ENCODE peak calls at places on chromosomes 3 and 15, in seven cellular contexts. U, P, Y, B, G, W and A are unnamed samples.

GRCh38 chr15:92158426-92158825 is 235.3 kb upstream of the ST8SIA2 start:
- DNase-seq in U (no peak), P (no peak), Y (peak; percentile 83), B (no peak), G (peak; percentile 75), W (peak; percentile 6), A (no peak)

GRCh38 chr3:113575191-113575590 is 42.8 kb downstream of the SIDT1 start:
- DNase-seq in U (no peak), P (peak; percentile 28), Y (no peak), B (no peak), G (no peak), W (no peak), A (no peak)

GRCh38 chr3:197417896-197418618 is 119.6 kb upstream of the DLG1 start:
- DNase-seq in U (no peak), P (no peak), Y (no peak), B (no peak), G (no peak), W (no peak), A (no peak)

GRCh38 chr15:41656188-41656587 is 4.0 kb upstream of the MGA start:
- DNase-seq in U (no peak), P (no peak), Y (no peak), B (no peak), G (no peak), W (no peak), A (no peak)

GRCh38 chr15:39232512-39232911 is 348.4 kb upstream of the THBS1 start:
- DNase-seq in U (no peak), P (no peak), Y (no peak), B (no peak), G (no peak), W (no peak), A (no peak)

GRCh38 chr15:70502576-70502975 is 260.8 kb downstream of the UACA start:
- DNase-seq in U (no peak), P (no peak), Y (no peak), B (no peak), G (no peak), W (no peak), A (no peak)

GRCh38 chr3:137761099-137761562 is 3.0 kb upstream of the SOX14 start:
- DNase-seq in U (no peak), P (no peak), Y (no peak), B (no peak), G (no peak), W (no peak), A (no peak)

GRCh38 chr3:105429034-105429762 is 62.5 kb downstream of the ALCAM start:
- DNase-seq in U (no peak), P (no peak), Y (no peak), B (no peak), G (no peak), W (no peak), A (no peak)

GRCh38 chr3:18071833-18072232 is 329.4 kb upstream of the TBC1D5 start:
- DNase-seq in U (no peak), P (no peak), Y (no peak), B (no peak), G (no peak), W (no peak), A (no peak)

GRCh38 chr15:31049682-31050606 is 51.6 kb downstream of the TRPM1 start:
- DNase-seq in U (no peak), P (no peak), Y (no peak), B (no peak), G (no peak), W (no peak), A (no peak)

GRCh38 chr15:40763801-40764765 is at the start of gene GCHFR:
- DNase-seq in U (no peak), P (peak; percentile 57), Y (peak; percentile 85), B (peak; percentile 73), G (peak; percentile 79), W (peak; percentile 35), A (peak; percentile 45)

GRCh38 chr3:14297305-14297704 is 105.1 kb upstream of the SLC6A6 start:
- DNase-seq in U (no peak), P (no peak), Y (no peak), B (no peak), G (no peak), W (no peak), A (no peak)

GRCh38 chr3:78455737-78456136 is 1312.1 kb downstream of the ROBO1 start:
- DNase-seq in U (no peak), P (no peak), Y (no peak), B (no peak), G (no peak), W (no peak), A (no peak)

GRCh38 chr15:72846027-72846426 is 62.5 kb upstream of the ADPGK start:
- DNase-seq in U (no peak), P (no peak), Y (no peak), B (no peak), G (no peak), W (no peak), A (no peak)

GRCh38 chr15:60585743-60586708 is 107.1 kb upstream of the ICE2 start:
- DNase-seq in U (no peak), P (peak; percentile 83), Y (no peak), B (peak; percentile 80), G (peak; percentile 57), W (no peak), A (peak; percentile 57)

GRCh38 chr3:193572426-193572908 is 17.8 kb upstream of the ATP13A4 start:
- DNase-seq in U (no peak), P (peak; percentile 91), Y (peak; percentile 72), B (peak; percentile 69), G (peak; percentile 51), W (peak; percentile 18), A (peak; percentile 34)

GRCh38 chr15:78807359-78807758 is 3.9 kb downstream of the ADAMTS7 start:
- DNase-seq in U (no peak), P (no peak), Y (no peak), B (no peak), G (no peak), W (no peak), A (no peak)

GRCh38 chr3:19907523-19907922 is 26.5 kb downstream of the EFHB start:
- DNase-seq in U (no peak), P (no peak), Y (no peak), B (no peak), G (no peak), W (no peak), A (no peak)

GRCh38 chr15:53830707-53831386 is 71.4 kb upstream of the WDR72 start:
- DNase-seq in U (no peak), P (no peak), Y (no peak), B (no peak), G (no peak), W (no peak), A (no peak)

GRCh38 chr3:30034246-30034991 is 572.0 kb upstream of the TGFBR2 start:
- DNase-seq in U (no peak), P (no peak), Y (no peak), B (no peak), G (no peak), W (no peak), A (no peak)

GRCh38 chr3:184593201-184593922 is 31.8 kb downstream of the EPHB3 start:
- DNase-seq in U (no peak), P (no peak), Y (no peak), B (no peak), G (no peak), W (no peak), A (no peak)

GRCh38 chr15:99155961-99156443 is 51.1 kb downstream of the SYNM start:
- DNase-seq in U (no peak), P (no peak), Y (no peak), B (no peak), G (no peak), W (no peak), A (no peak)

GRCh38 chr3:57006048-57006709 is 54.3 kb upstream of the SPATA12 start:
- DNase-seq in U (no peak), P (no peak), Y (no peak), B (no peak), G (no peak), W (no peak), A (no peak)

GRCh38 chr15:28033443-28033842 is 65.7 kb downstream of the OCA2 start:
- DNase-seq in U (no peak), P (no peak), Y (no peak), B (no peak), G (no peak), W (no peak), A (no peak)

GRCh38 chr15:88644741-88645140 is 5.9 kb downstream of the ISG20 start:
- DNase-seq in U (no peak), P (no peak), Y (peak; percentile 21), B (no peak), G (no peak), W (no peak), A (no peak)

GRCh38 chr3:196287066-196287404 is 491 bp downstream of the PCYT1A start:
- DNase-seq in U (peak; percentile 2), P (no peak), Y (no peak), B (no peak), G (no peak), W (no peak), A (no peak)

GRCh38 chr3:151283907-151284461 is 5.6 kb upstream of the P2RY14 start:
- DNase-seq in U (no peak), P (no peak), Y (no peak), B (peak; percentile 17), G (peak; percentile 21), W (no peak), A (no peak)

GRCh38 chr15:38817427-38818155 is 253.0 kb upstream of the RASGRP1 start:
- DNase-seq in U (peak; percentile 61), P (peak; percentile 69), Y (peak; percentile 93), B (peak; percentile 86), G (peak; percentile 82), W (peak; percentile 57), A (peak; percentile 81)

GRCh38 chr3:172036541-172037215 is 2.7 kb upstream of the FNDC3B start:
- DNase-seq in U (no peak), P (no peak), Y (no peak), B (no peak), G (no peak), W (no peak), A (no peak)

GRCh38 chr3:45143673-45144670 is 2.2 kb downstream of the CDCP1 start:
- DNase-seq in U (no peak), P (peak; percentile 45), Y (no peak), B (no peak), G (no peak), W (no peak), A (no peak)

GRCh38 chr3:115470254-115470653 is 153.1 kb upstream of the GAP43 start:
- DNase-seq in U (no peak), P (no peak), Y (no peak), B (no peak), G (no peak), W (no peak), A (no peak)

GRCh38 chr3:52374173-52374572 is 58.1 kb downstream of the DNAH1 start:
- DNase-seq in U (no peak), P (no peak), Y (no peak), B (no peak), G (no peak), W (no peak), A (no peak)

GRCh38 chr3:142106536-142106935 is 42.8 kb downstream of the TFDP2 start:
- DNase-seq in U (no peak), P (no peak), Y (no peak), B (no peak), G (no peak), W (no peak), A (no peak)